ENCODE peak calls at places on chromosomes 2 and 18, in ten cellular contexts. Z is upper lobe of right lung, Y is WERI-Rb-1, T is GM20000, C is OCI-LY7, J is activated B cell treated with CpG ODN at 0.5 μM for 24 hours, G is T follicular helper cell, P is HuH-7, L is EH, S is right cardiac atrium. E is an unnamed sample.

GRCh38 chr2:111185496-111186022 is 64.8 kb downstream of the BCL2L11 start:
- DNase-seq in S (peak; percentile 71), T (no peak), Z (peak; percentile 89), L (no peak), G (no peak), J (no peak), C (no peak), P (peak; percentile 66), Y (no peak), E (no peak)

GRCh38 chr2:16664052-16664731 is 1.4 kb downstream of the CYRIA start:
- DNase-seq in G (no peak), T (peak; percentile 47), C (peak; percentile 75), Y (no peak), Z (no peak), P (no peak), J (peak; percentile 41), S (peak; percentile 80), L (no peak), E (no peak)

GRCh38 chr18:58135170-58135569 is 91.1 kb downstream of the NEDD4L start:
- DNase-seq in T (peak; percentile 33), P (no peak), J (no peak), S (no peak), C (no peak), Z (no peak), Y (no peak), L (peak; percentile 85), G (no peak), E (no peak)

GRCh38 chr2:118380915-118381653 is 292.8 kb downstream of the INSIG2 start:
- DNase-seq in Y (no peak), S (no peak), Z (no peak), P (no peak), G (no peak), J (no peak), C (no peak), L (no peak), T (no peak), E (no peak)

GRCh38 chr18:9082763-9083510 is 19.6 kb upstream of the NDUFV2 start:
- DNase-seq in G (peak; percentile 24), C (peak; percentile 38), J (no peak), Z (no peak), T (peak; percentile 26), P (no peak), L (no peak), Y (no peak), S (no peak), E (no peak)

GRCh38 chr2:54909006-54909405 is 141.2 kb downstream of the RTN4 start:
- DNase-seq in Y (no peak), T (no peak), L (peak; percentile 78), J (no peak), P (no peak), S (no peak), Z (no peak), C (no peak), G (no peak), E (no peak)

GRCh38 chr2:206728277-206729199 is 10.3 kb upstream of the DYTN start:
- DNase-seq in G (no peak), L (peak; percentile 20), C (no peak), P (no peak), J (no peak), S (no peak), T (no peak), Z (no peak), Y (no peak), E (no peak)

GRCh38 chr2:231940795-231941194 is 14.6 kb upstream of the NPPC start:
- DNase-seq in Y (peak; percentile 30), L (no peak), Z (no peak), C (no peak), J (no peak), G (no peak), T (no peak), S (no peak), P (no peak), E (peak; percentile 48)

GRCh38 chr2:202104286-202104870 is 31.3 kb downstream of the KIAA2012 start:
- DNase-seq in T (peak; percentile 44), S (no peak), J (no peak), Z (peak; percentile 84), G (no peak), L (peak; percentile 79), P (peak; percentile 47), Y (peak; percentile 84), C (peak; percentile 39), E (no peak)

E was measured in posterior vena cava.